ENCODE peak calls at places on chromosome 14, in ten cellular contexts. Z is fibroblast of mammary gland, M is brain microvascular endothelial cell, I is left ventricle myocardium inferior, X is A549, T is thoracic aorta, R is fibroblast of lung, N is H9, B is fibroblast of the aortic adventitia, O is HCT116. S is an unnamed sample.

GRCh38 chr14:59265808-59266207 is 77.3 kb downstream of the DAAM1 start:
- DNase-seq in Z (peak), M (no peak), I (no peak), X (no peak), T (no peak), R (no peak), N (no peak), B (no peak), O (no peak), S (no peak)

GRCh38 chr14:20417250-20418186 is 4.2 kb upstream of the TEP1 start:
- DNase-seq in Z (no peak), M (no peak), I (no peak), X (no peak), T (no peak), R (no peak), N (no peak), B (no peak), O (no peak), S (no peak)

GRCh38 chr14:103204852-103205540 is 81.7 kb downstream of the TNFAIP2 start:
- DNase-seq in Z (peak), M (peak), I (no peak), X (peak), T (no peak), R (peak), N (no peak), B (peak), O (peak), S (no peak)

GRCh38 chr14:81826080-81826479 is 292.4 kb upstream of the SEL1L start:
- DNase-seq in Z (no peak), M (no peak), I (no peak), X (no peak), T (no peak), R (no peak), N (no peak), B (no peak), O (no peak), S (no peak)

GRCh38 chr14:31069343-31069742 is 43.2 kb upstream of the STRN3 start:
- DNase-seq in Z (no peak), M (no peak), I (no peak), X (no peak), T (no peak), R (no peak), N (no peak), B (no peak), O (no peak), S (no peak)

GRCh38 chr14:50003213-50004021 is 110.5 kb downstream of the ARF6 start:
- DNase-seq in Z (peak), M (peak), I (peak), X (peak), T (peak), R (peak), N (peak), B (peak), O (peak), S (peak)

GRCh38 chr14:103512701-103513611 is 9.7 kb downstream of the CKB start:
- DNase-seq in Z (peak), M (no peak), I (peak), X (no peak), T (peak), R (peak), N (no peak), B (peak), O (no peak), S (no peak)

GRCh38 chr14:68792022-68792829 is 641 bp downstream of the ZFP36L1 start:
- DNase-seq in Z (no peak), M (no peak), I (no peak), X (peak), T (no peak), R (no peak), N (no peak), B (no peak), O (no peak), S (peak)

GRCh38 chr14:91570021-91570420 is 59.9 kb upstream of the PPP4R3A start:
- DNase-seq in Z (no peak), M (no peak), I (no peak), X (no peak), T (no peak), R (no peak), N (peak), B (no peak), O (no peak), S (no peak)

GRCh38 chr14:34926552-34926951 is 51.4 kb upstream of the BAZ1A start:
- DNase-seq in Z (no peak), M (no peak), I (no peak), X (no peak), T (no peak), R (peak), N (no peak), B (peak), O (no peak), S (no peak)

GRCh38 chr14:20630340-20631022 is 11.0 kb downstream of the OR6S1 start:
- DNase-seq in Z (peak), M (peak), I (no peak), X (peak), T (no peak), R (peak), N (peak), B (peak), O (peak), S (peak)

GRCh38 chr14:20477211-20477876 is 8.1 kb downstream of the PNP start:
- DNase-seq in Z (no peak), M (peak), I (peak), X (no peak), T (no peak), R (peak), N (no peak), B (peak), O (no peak), S (no peak)

GRCh38 chr14:76770521-76771431 is 9.5 kb downstream of the VASH1 start:
- DNase-seq in Z (no peak), M (no peak), I (no peak), X (no peak), T (no peak), R (no peak), N (peak), B (no peak), O (no peak), S (no peak)

GRCh38 chr14:21039059-21039422 is 3.1 kb upstream of the RNASE7 start:
- DNase-seq in Z (peak), M (no peak), I (peak), X (no peak), T (no peak), R (peak), N (peak), B (peak), O (no peak), S (no peak)

GRCh38 chr14:80491131-80491530 is 279.8 kb upstream of the DIO2 start:
- DNase-seq in Z (peak), M (peak), I (peak), X (no peak), T (no peak), R (peak), N (peak), B (peak), O (no peak), S (no peak)

GRCh38 chr14:62168564-62169155 is 406.4 kb downstream of the SNAPC1 start:
- DNase-seq in Z (no peak), M (no peak), I (no peak), X (no peak), T (no peak), R (no peak), N (no peak), B (peak), O (no peak), S (no peak)

GRCh38 chr14:65847065-65847847 is 434.7 kb downstream of the FUT8 start:
- DNase-seq in Z (no peak), M (no peak), I (no peak), X (no peak), T (no peak), R (no peak), N (no peak), B (no peak), O (no peak), S (no peak)

GRCh38 chr14:36940476-36940875 is 231.9 kb downstream of the SLC25A21 start:
- DNase-seq in Z (no peak), M (no peak), I (no peak), X (no peak), T (no peak), R (peak), N (no peak), B (peak), O (no peak), S (no peak)

GRCh38 chr14:34714320-34715107 is at the start of gene CFL2:
- DNase-seq in Z (peak), M (peak), I (peak), X (peak), T (peak), R (peak), N (peak), B (peak), O (peak), S (peak)

GRCh38 chr14:24212924-24213865 is at the start of gene CHMP4A:
- DNase-seq in Z (peak), M (peak), I (peak), X (peak), T (peak), R (peak), N (peak), B (peak), O (peak), S (peak)

GRCh38 chr14:50344831-50345563 is 32.9 kb downstream of the DMAC2L start:
- DNase-seq in Z (no peak), M (no peak), I (no peak), X (no peak), T (no peak), R (no peak), N (no peak), B (no peak), O (no peak), S (no peak)

GRCh38 chr14:72024043-72024407 is 91.8 kb downstream of the RGS6 start:
- DNase-seq in Z (peak), M (peak), I (no peak), X (peak), T (no peak), R (peak), N (peak), B (peak), O (peak), S (peak)

GRCh38 chr14:38248629-38249028 is 7.3 kb downstream of the CLEC14A start:
- DNase-seq in Z (no peak), M (no peak), I (no peak), X (no peak), T (no peak), R (no peak), N (no peak), B (no peak), O (no peak), S (no peak)

GRCh38 chr14:23093104-23093503 is 1.8 kb downstream of the ACIN1 start:
- DNase-seq in Z (no peak), M (no peak), I (no peak), X (no peak), T (no peak), R (no peak), N (no peak), B (no peak), O (no peak), S (no peak)

GRCh38 chr14:23094666-23095195 is at the start of gene ACIN1:
- DNase-seq in Z (peak), M (peak), I (no peak), X (peak), T (peak), R (peak), N (no peak), B (peak), O (peak), S (peak)

GRCh38 chr14:23095196-23096108 is at the start of gene C14orf119:
- DNase-seq in Z (peak), M (peak), I (peak), X (peak), T (peak), R (peak), N (peak), B (peak), O (peak), S (peak)

GRCh38 chr14:23093526-23093925 is 1.4 kb downstream of the ACIN1 start:
- DNase-seq in Z (no peak), M (no peak), I (no peak), X (no peak), T (no peak), R (no peak), N (no peak), B (no peak), O (no peak), S (no peak)

DNA sequence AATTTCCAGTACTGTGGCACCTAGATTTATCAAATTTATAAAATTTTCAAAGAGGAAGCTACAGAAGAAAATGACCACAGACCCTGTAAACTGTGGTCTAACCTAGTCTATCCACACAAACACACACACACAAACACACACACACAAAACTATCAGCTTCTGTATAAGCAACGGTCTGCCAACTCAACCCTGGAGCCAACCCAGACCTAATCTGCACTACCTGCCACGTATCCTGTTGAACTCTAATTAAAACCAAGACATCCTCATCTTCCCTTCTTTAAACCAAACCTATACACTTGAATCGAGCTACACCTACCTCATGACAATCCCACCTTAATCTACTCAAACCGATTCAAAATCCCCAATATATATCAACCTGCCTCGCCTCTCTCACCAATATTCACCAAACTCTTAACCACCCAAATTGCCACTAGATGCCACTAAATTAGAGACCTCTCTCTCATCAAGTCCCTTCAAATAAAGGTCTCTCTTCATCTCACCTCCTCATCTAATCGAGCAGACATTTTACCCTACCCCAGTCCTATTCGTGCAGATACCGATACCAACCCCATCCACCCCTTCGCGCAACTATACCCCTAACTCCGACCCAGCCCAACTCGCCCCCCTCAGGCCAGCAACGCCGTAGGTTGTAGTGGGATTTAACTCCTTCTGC is 807 bp downstream of the ACIN1 start:
- DNase-seq in Z (no peak), M (no peak), I (no peak), X (no peak), T (no peak), R (no peak), N (peak), B (no peak), O (no peak), S (no peak)
- TF ChIP-seq CTCF in Z (peak), M (peak), I (peak), X (peak), T (no peak), R (peak), N (peak), B (peak), O (peak), S (no peak)

GRCh38 chr14:100708349-100709217 is 18.1 kb upstream of the DLK1 start:
- DNase-seq in Z (peak), M (no peak), I (peak), X (no peak), T (no peak), R (no peak), N (peak), B (peak), O (peak), S (peak)
- TF ChIP-seq CTCF in Z (no peak), M (no peak), I (no peak), X (no peak), T (no peak), R (no peak), N (peak), B (no peak), O (peak), S (peak)

DNA sequence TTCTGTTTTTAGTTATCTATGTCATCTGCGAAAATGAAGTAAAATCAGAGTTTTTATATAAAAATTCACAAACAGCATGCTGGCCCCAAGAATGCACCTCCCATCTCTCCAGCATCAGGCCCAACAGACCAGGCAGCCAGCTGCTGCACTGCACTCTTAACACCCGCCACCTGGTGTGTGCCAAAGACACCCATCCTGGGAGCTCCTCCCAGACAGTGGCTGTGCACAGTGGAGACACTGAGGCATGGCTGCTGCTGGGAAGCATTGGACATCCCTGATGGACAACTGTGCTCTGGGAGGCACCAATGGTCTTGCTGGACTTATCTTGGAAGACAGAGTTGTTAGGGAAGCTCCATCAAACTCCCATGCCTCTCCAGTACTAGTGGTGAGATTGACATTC is 817.3 kb downstream of the TMEM121 start:
- DNase-seq in Z (no peak), M (no peak), I (no peak), X (no peak), T (no peak), R (no peak), N (no peak), B (no peak), O (no peak), S (no peak)
- TF ChIP-seq CTCF in Z (no peak), M (no peak), I (no peak), X (no peak), T (no peak), R (no peak), N (no peak), B (no peak), O (no peak), S (no peak)

GRCh38 chr14:105414456-105415371 is 4.9 kb upstream of the MTA1 start:
- DNase-seq in Z (peak), M (peak), I (peak), X (peak), T (peak), R (peak), N (peak), B (peak), O (no peak), S (peak)
- TF ChIP-seq CTCF in Z (no peak), M (peak), I (peak), X (peak), T (peak), R (peak), N (peak), B (peak), O (no peak), S (peak)

DNA sequence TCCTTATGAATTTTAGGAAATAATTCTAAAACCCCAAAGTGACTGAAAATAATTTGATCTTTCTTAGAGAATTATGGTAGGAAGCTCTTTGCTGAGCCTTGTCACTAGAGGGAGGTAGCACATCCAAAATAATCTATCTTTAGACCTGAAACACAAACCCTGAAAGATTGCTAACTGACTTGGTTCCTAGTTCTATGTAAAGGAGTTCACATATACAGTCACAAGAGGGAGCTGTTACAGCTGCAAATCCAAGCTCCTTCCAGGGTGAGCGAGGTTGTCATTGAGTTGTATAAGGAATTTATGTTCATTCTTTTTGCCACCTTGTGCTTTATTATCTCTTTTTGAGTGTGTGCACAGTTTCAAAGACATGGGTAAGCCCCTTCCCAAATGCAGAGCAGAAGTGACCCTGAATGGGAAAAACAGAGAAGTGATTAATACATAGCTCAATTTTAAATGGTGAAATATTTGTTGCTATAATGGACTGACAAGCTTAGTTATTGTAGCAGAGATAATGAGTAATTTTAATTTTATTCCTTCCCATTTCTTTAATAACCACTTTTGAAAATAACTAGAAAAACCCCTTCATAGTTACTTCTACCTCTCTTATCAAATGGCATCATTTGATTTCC is 387.9 kb downstream of the DAD1 start:
- DNase-seq in Z (peak), M (peak), I (no peak), X (peak), T (no peak), R (peak), N (no peak), B (peak), O (peak), S (peak)
- TF ChIP-seq CTCF in Z (peak), M (peak), I (peak), X (peak), T (peak), R (peak), N (peak), B (peak), O (peak), S (peak)

GRCh38 chr14:74763803-74764531 is 851 bp downstream of the YLPM1 start:
- DNase-seq in Z (peak), M (peak), I (no peak), X (no peak), T (no peak), R (peak), N (peak), B (peak), O (no peak), S (peak)

GRCh38 chr14:74765721-74766120 is 2.6 kb downstream of the YLPM1 start:
- DNase-seq in Z (no peak), M (no peak), I (no peak), X (no peak), T (no peak), R (no peak), N (no peak), B (no peak), O (no peak), S (no peak)

GRCh38 chr14:74762917-74763802 is at the start of gene YLPM1:
- DNase-seq in Z (peak), M (peak), I (peak), X (peak), T (peak), R (peak), N (peak), B (peak), O (peak), S (peak)
- TF ChIP-seq CTCF in Z (peak), M (peak), I (peak), X (peak), T (peak), R (peak), N (peak), B (peak), O (peak), S (no peak)

GRCh38 chr14:93643676-93644075 is 144.6 kb downstream of the PRIMA1 start:
- DNase-seq in Z (no peak), M (no peak), I (no peak), X (no peak), T (no peak), R (no peak), N (no peak), B (no peak), O (no peak), S (no peak)

GRCh38 chr14:93654599-93654998 is 133.7 kb downstream of the PRIMA1 start:
- DNase-seq in Z (no peak), M (no peak), I (no peak), X (no peak), T (no peak), R (no peak), N (no peak), B (no peak), O (no peak), S (no peak)

GRCh38 chr14:93643127-93643526 is 145.2 kb downstream of the PRIMA1 start:
- DNase-seq in Z (no peak), M (no peak), I (no peak), X (no peak), T (no peak), R (no peak), N (no peak), B (no peak), O (no peak), S (no peak)

DNA sequence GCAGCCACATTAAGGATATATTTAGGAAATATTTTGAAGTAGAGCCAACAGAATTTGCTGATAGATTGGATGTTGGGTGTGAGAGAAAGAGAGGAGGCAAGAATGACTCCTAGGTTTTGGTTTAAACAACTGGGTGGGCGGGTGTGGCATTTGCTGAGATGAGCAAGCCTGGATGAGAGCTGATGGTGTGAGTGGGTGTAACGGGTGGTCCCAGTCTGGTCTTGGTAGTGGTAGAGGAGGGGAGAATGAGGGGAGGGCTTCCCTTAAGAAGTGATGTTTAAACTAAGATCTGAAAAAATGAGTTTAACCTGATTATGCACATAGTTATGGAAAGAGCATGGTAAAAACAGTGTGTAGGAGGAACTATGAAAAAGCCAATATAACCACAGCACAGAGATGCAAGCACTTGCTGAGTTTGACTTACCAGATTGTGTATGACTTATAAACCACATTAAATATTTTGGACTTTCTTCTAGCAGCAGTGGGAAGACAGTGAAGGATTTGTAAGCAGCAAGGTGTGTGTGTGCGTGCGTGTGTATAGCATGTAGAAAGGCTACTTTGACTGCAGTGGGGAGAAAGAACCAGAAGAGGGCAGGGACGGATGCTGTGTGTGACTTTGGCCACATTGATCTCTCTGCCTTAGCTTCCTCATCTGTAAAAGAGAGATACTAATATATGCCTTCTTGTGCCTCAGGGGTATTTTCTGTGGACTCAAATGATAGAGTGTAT is 139.7 kb downstream of the PRIMA1 start:
- DNase-seq in Z (peak), M (peak), I (no peak), X (peak), T (no peak), R (no peak), N (peak), B (peak), O (peak), S (peak)
- TF ChIP-seq CTCF in Z (peak), M (peak), I (peak), X (no peak), T (no peak), R (no peak), N (peak), B (no peak), O (peak), S (no peak)